ENCODE peak calls at places on chromosome 2, in nine cellular contexts. C is neural progenitor cell, W is HCT116, I is GM23248, Q is SK-N-SH, Y is MM.1S, K is GM23338, P is hepatocyte, U is PC-3. E is an unnamed sample.

GRCh38 chr2:56680971-56681631 is 497.3 kb downstream of the CCDC85A start:
- DNase-seq in C (no peak), W (no peak), I (peak), Q (no peak), Y (no peak), K (no peak), P (no peak), U (peak), E (no peak)

GRCh38 chr2:40559175-40559574 is 107.3 kb upstream of the SLC8A1 start:
- DNase-seq in C (no peak), W (no peak), I (no peak), Q (no peak), Y (no peak), K (no peak), P (no peak), U (peak), E (no peak)

GRCh38 chr2:55810621-55811020 is 113.0 kb downstream of the EFEMP1 start:
- DNase-seq in C (no peak), W (no peak), I (peak), Q (no peak), Y (no peak), K (no peak), P (no peak), U (peak), E (no peak)

GRCh38 chr2:227241005-227241404 is 76.6 kb downstream of the COL4A3 start:
- DNase-seq in C (peak), W (no peak), I (no peak), Q (no peak), Y (no peak), K (no peak), P (no peak), U (no peak), E (no peak)

GRCh38 chr2:25401307-25402021 is 59.7 kb upstream of the DNMT3A start:
- DNase-seq in C (no peak), W (no peak), I (no peak), Q (no peak), Y (no peak), K (no peak), P (no peak), U (no peak), E (peak)

GRCh38 chr2:23366720-23367119 is 18.3 kb upstream of the KLHL29 start:
- DNase-seq in C (no peak), W (no peak), I (no peak), Q (no peak), Y (no peak), K (no peak), P (no peak), U (no peak), E (no peak)

GRCh38 chr2:27408601-27409320 is 630 bp downstream of the PPM1G start:
- DNase-seq in C (peak), W (no peak), I (peak), Q (no peak), Y (peak), K (peak), P (no peak), U (peak), E (peak)

GRCh38 chr2:160220545-160221009 is 20.5 kb upstream of the ITGB6 start:
- DNase-seq in C (no peak), W (no peak), I (no peak), Q (no peak), Y (no peak), K (peak), P (no peak), U (no peak), E (no peak)

GRCh38 chr2:101253713-101254085 is 1.0 kb downstream of the CNOT11 start:
- DNase-seq in C (peak), W (no peak), I (peak), Q (no peak), Y (peak), K (no peak), P (no peak), U (no peak), E (peak)

GRCh38 chr2:151886235-151886634 is 58.0 kb upstream of the ARL5A start:
- DNase-seq in C (no peak), W (no peak), I (no peak), Q (no peak), Y (no peak), K (no peak), P (peak), U (peak), E (no peak)

GRCh38 chr2:98818164-98818563 is 87.2 kb upstream of the MGAT4A start:
- DNase-seq in C (no peak), W (no peak), I (no peak), Q (peak), Y (no peak), K (no peak), P (no peak), U (peak), E (no peak)

GRCh38 chr2:45707034-45707433 is 55.6 kb downstream of the PRKCE start:
- DNase-seq in C (no peak), W (no peak), I (peak), Q (no peak), Y (no peak), K (no peak), P (no peak), U (no peak), E (no peak)

GRCh38 chr2:60468390-60469085 is 84.9 kb downstream of the BCL11A start:
- DNase-seq in C (no peak), W (no peak), I (peak), Q (no peak), Y (peak), K (no peak), P (no peak), U (peak), E (no peak)

GRCh38 chr2:157995117-157995516 is 106.6 kb upstream of the UPP2 start:
- DNase-seq in C (no peak), W (no peak), I (no peak), Q (peak), Y (no peak), K (no peak), P (no peak), U (no peak), E (no peak)

GRCh38 chr2:169365093-169365483 is 2.8 kb upstream of the LRP2 start:
- DNase-seq in C (no peak), W (no peak), I (no peak), Q (no peak), Y (peak), K (peak), P (no peak), U (no peak), E (peak)

GRCh38 chr2:172253190-172254052 is 150.7 kb upstream of the DLX2 start:
- DNase-seq in C (no peak), W (peak), I (peak), Q (peak), Y (no peak), K (no peak), P (peak), U (peak), E (no peak)

GRCh38 chr2:53509827-53510785 is 257.5 kb upstream of the CHAC2 start:
- DNase-seq in C (peak), W (no peak), I (no peak), Q (no peak), Y (no peak), K (peak), P (no peak), U (no peak), E (no peak)

GRCh38 chr2:233422050-233422639 is 67.9 kb downstream of the DGKD start:
- DNase-seq in C (no peak), W (no peak), I (no peak), Q (no peak), Y (no peak), K (no peak), P (peak), U (peak), E (peak)

GRCh38 chr2:85727798-85728197 is 26.0 kb upstream of the ATOH8 start:
- DNase-seq in C (no peak), W (no peak), I (no peak), Q (no peak), Y (no peak), K (no peak), P (no peak), U (no peak), E (no peak)

GRCh38 chr2:156864230-156864629 is 393.3 kb upstream of the GALNT5 start:
- DNase-seq in C (no peak), W (no peak), I (no peak), Q (no peak), Y (no peak), K (no peak), P (no peak), U (no peak), E (no peak)

GRCh38 chr2:37119182-37119581 is 34.9 kb downstream of the GPATCH11 start:
- DNase-seq in C (no peak), W (no peak), I (peak), Q (no peak), Y (no peak), K (no peak), P (peak), U (no peak), E (no peak)

GRCh38 chr2:99422599-99422998 is 67.2 kb downstream of the REV1 start:
- DNase-seq in C (no peak), W (no peak), I (no peak), Q (no peak), Y (no peak), K (no peak), P (no peak), U (no peak), E (no peak)

GRCh38 chr2:206971805-206972204 is 32.5 kb downstream of the CPO start:
- DNase-seq in C (no peak), W (no peak), I (peak), Q (no peak), Y (no peak), K (no peak), P (peak), U (no peak), E (no peak)

GRCh38 chr2:8024506-8024905 is 657.4 kb upstream of the ID2 start:
- DNase-seq in C (no peak), W (no peak), I (no peak), Q (no peak), Y (no peak), K (no peak), P (no peak), U (no peak), E (no peak)

GRCh38 chr2:40192864-40193669 is 258.8 kb downstream of the SLC8A1 start:
- DNase-seq in C (no peak), W (no peak), I (peak), Q (no peak), Y (no peak), K (no peak), P (no peak), U (peak), E (no peak)

GRCh38 chr2:191699341-191699945 is 21.5 kb downstream of the NABP1 start:
- DNase-seq in C (no peak), W (no peak), I (no peak), Q (no peak), Y (no peak), K (no peak), P (no peak), U (peak), E (no peak)

GRCh38 chr2:25323042-25323514 is 18.6 kb downstream of the DNMT3A start:
- DNase-seq in C (peak), W (no peak), I (no peak), Q (no peak), Y (no peak), K (peak), P (no peak), U (no peak), E (no peak)

GRCh38 chr2:130826821-130827501 is 9.8 kb upstream of the ARHGEF4 start:
- DNase-seq in C (no peak), W (no peak), I (no peak), Q (no peak), Y (no peak), K (no peak), P (no peak), U (no peak), E (no peak)

GRCh38 chr2:3435440-3435839 is 55.9 kb downstream of the TRAPPC12 start:
- DNase-seq in C (no peak), W (no peak), I (no peak), Q (no peak), Y (peak), K (no peak), P (no peak), U (no peak), E (no peak)

GRCh38 chr2:159617651-159618050 is 1.3 kb upstream of the BAZ2B start:
- DNase-seq in C (peak), W (no peak), I (peak), Q (peak), Y (no peak), K (peak), P (peak), U (peak), E (no peak)

GRCh38 chr2:167689444-167689843 is 558.0 kb downstream of the STK39 start:
- DNase-seq in C (peak), W (peak), I (no peak), Q (no peak), Y (no peak), K (peak), P (no peak), U (peak), E (no peak)

GRCh38 chr2:163043201-163043600 is 204.6 kb upstream of the KCNH7 start:
- DNase-seq in C (no peak), W (no peak), I (no peak), Q (no peak), Y (no peak), K (no peak), P (no peak), U (no peak), E (no peak)

GRCh38 chr2:170282851-170283250 is 104.9 kb downstream of the MYO3B start:
- DNase-seq in C (peak), W (no peak), I (no peak), Q (no peak), Y (no peak), K (peak), P (no peak), U (no peak), E (no peak)

GRCh38 chr2:218310853-218311542 is 18.7 kb upstream of the TMBIM1 start:
- DNase-seq in C (no peak), W (no peak), I (no peak), Q (no peak), Y (no peak), K (no peak), P (no peak), U (no peak), E (no peak)
- TF ChIP-seq EZH2phosphoT487 in C (no peak), W (no peak), I (no peak), Q (no peak), Y (no peak), K (no peak), P (no peak), U (no peak), E (no peak)

DNA sequence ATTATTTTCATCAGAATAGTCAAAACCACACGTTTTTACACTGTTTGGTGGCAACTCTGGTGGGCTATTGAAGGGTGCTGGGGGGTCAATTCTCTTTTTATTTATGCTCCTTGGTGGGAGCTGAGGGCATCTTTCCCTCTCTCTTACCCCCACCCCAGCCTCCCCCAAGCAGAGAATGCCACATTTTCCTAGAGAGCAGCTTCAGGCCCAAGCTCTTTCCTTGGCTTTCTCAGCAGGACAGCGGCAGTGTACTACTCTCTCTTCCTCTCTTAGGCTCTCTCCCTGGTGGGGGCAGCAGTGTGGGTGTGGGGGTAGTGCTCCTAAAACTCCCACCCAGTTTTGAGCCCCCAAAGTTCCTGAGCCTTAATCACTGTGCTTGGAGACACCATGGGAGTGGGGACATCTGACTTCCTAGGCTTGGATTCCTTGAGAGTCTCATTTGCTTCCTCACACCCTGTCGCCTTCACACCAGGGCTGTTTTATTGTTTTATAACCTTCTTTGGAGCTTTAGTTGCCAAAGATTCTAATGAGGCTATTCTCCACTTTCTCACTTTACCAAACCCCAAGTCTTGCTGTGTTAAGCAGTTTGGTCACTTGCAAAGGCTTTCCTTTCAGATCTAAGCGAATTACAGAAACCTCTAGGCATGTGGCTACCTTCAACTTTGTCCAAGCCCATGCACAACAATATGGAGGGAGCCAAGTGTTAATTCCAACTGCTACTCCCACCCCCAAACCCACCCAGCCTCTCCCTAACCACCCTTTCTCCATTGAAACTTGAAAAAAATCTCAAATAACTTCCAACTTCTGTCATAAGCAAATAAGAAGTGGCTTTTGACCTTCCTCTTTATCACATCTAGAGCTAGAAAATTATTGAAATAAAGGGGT is 6.0 kb upstream of the HOXD4 start:
- DNase-seq in C (no peak), W (no peak), I (no peak), Q (no peak), Y (no peak), K (no peak), P (no peak), U (no peak), E (no peak)
- TF ChIP-seq EZH2phosphoT487 in C (no peak), W (no peak), I (no peak), Q (no peak), Y (no peak), K (peak), P (no peak), U (no peak), E (no peak)

GRCh38 chr2:238116298-238117198 is 16.4 kb downstream of the ESPNL start:
- DNase-seq in C (no peak), W (no peak), I (no peak), Q (no peak), Y (no peak), K (no peak), P (no peak), U (no peak), E (no peak)

GRCh38 chr2:238114331-238114841 is 14.2 kb downstream of the ESPNL start:
- DNase-seq in C (no peak), W (no peak), I (no peak), Q (no peak), Y (no peak), K (no peak), P (no peak), U (no peak), E (no peak)

GRCh38 chr2:238114851-238115660 is 14.9 kb downstream of the ESPNL start:
- DNase-seq in C (no peak), W (no peak), I (no peak), Q (no peak), Y (no peak), K (no peak), P (no peak), U (no peak), E (no peak)

GRCh38 chr2:238117199-238118154 is 17.3 kb downstream of the ESPNL start:
- DNase-seq in C (no peak), W (no peak), I (peak), Q (no peak), Y (no peak), K (no peak), P (no peak), U (peak), E (no peak)

DNA sequence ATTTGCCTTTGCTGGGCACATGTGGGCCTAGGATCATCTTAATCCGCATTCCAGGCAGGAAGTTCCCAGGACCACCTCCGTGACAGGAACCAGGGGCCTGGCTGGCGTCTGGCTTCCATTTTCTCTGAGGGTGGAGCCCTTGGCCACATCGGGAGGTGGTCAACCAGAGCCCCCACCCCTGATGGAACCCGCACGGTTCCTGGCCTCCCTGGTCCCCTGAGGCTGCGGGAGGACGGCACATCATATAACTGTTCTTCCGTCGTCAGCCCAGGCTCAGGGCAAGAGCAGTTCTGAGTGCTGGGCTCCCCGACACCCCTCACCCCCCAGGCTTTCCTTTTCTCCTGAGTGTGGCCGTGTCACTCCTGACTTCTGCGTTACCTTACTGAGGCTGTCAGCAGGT is 13.5 kb downstream of the ESPNL start:
- DNase-seq in C (no peak), W (no peak), I (no peak), Q (no peak), Y (no peak), K (no peak), P (no peak), U (no peak), E (no peak)
- TF ChIP-seq EZH2phosphoT487 in C (no peak), W (no peak), I (no peak), Q (no peak), Y (no peak), K (no peak), P (no peak), U (no peak), E (no peak)

DNA sequence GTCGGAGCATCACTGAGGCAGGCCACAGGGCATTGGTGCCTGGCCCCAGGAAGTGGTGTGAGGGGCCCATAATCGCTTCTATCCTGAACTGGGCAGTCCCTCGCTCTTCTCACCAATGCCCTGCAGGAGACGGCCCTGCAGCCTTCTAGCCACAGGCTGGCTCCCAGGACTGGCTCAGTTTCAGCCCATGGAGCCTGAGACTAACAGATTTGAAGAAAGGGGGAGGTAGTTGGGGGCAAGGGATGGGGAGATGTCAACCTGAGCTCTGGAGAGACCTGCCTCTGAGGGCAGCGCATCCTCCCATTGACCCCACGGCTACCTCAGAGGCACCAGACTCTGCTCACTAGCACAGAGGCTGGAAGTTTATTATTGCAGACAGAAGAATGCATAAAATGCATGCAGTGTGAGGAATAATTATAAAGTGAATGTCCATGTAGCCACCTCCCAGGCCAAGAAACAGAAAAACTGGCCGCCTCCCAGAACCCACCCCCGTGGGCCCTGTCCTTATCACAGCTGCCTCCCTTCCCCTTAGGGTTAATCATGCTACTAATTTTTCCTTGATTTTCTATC is 1.4 kb downstream of the TOGARAM2 start:
- DNase-seq in C (no peak), W (no peak), I (no peak), Q (peak), Y (no peak), K (no peak), P (no peak), U (no peak), E (no peak)
- TF ChIP-seq EZH2phosphoT487 in C (no peak), W (no peak), I (no peak), Q (no peak), Y (no peak), K (no peak), P (no peak), U (no peak), E (no peak)

GRCh38 chr2:82694431-82694830 is 1764.6 kb downstream of the SUCLG1 start:
- DNase-seq in C (no peak), W (no peak), I (no peak), Q (no peak), Y (no peak), K (no peak), P (no peak), U (no peak), E (no peak)

GRCh38 chr2:82690757-82691411 is 1768.2 kb downstream of the SUCLG1 start:
- DNase-seq in C (no peak), W (no peak), I (no peak), Q (no peak), Y (no peak), K (no peak), P (no peak), U (no peak), E (no peak)
- TF ChIP-seq EZH2phosphoT487 in C (no peak), W (no peak), I (no peak), Q (no peak), Y (no peak), K (no peak), P (no peak), U (no peak), E (no peak)

GRCh38 chr2:181662287-181662686 is 5.4 kb upstream of the CERKL start:
- DNase-seq in C (no peak), W (no peak), I (no peak), Q (no peak), Y (no peak), K (no peak), P (no peak), U (no peak), E (no peak)
- TF ChIP-seq EZH2phosphoT487 in C (no peak), W (no peak), I (no peak), Q (no peak), Y (no peak), K (no peak), P (no peak), U (no peak), E (no peak)

DNA sequence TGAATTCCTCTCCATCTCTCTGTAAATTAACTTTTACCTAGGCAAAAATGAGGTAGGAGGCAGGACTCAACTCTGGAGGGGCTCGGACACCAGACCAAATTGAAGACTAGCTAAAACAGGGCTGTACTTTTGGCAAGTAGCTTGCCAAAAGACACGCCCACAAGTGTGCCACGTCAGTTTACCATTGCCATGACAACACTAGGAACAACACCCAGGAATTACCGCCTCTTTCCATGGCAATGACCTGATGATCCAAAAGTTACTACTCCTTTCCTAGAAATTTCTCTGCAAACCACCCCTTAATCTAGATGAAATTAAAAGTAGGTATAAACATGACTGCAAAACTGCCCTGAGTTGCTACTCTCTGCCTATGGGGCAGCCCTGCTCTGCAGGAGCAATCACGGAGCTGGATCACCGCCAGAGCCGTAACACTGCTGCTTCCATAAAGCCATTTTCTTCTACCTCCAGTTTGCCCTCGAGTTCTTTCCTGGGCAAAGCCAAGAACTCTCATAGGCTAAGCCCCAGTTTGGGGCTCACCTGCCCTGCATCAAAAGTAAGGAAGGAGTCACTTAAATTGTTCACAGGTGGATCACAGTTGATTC is 66.0 kb upstream of the FAM136A start:
- DNase-seq in C (peak), W (peak), I (peak), Q (no peak), Y (no peak), K (peak), P (no peak), U (no peak), E (no peak)
- TF ChIP-seq EZH2phosphoT487 in C (no peak), W (no peak), I (no peak), Q (no peak), Y (no peak), K (no peak), P (no peak), U (no peak), E (no peak)

E was measured in OCI-LY7.